ENCODE peak calls at places on chromosomes 12 and 14, in four cellular contexts. Q is stimulated activated CD4-positive, alpha-beta T cell treated with anti-CD3 and anti-CD28 coated beads, Interleukin-2, amount 100 ng/mL, for 4 hours; L is AG08395; V is lower leg skin. A is an unnamed sample.

GRCh38 chr12:116736962-116737773 is 701 bp downstream of the SPRING1 start:
- DNase-seq in Q (no peak), L (peak; percentile 18), V (no peak), A (no peak)

GRCh38 chr14:58832010-58832409 is 194.2 kb downstream of the DACT1 start:
- DNase-seq in L (no peak), V (no peak), Q (no peak), A (no peak)

GRCh38 chr12:1498199-1498740 is 96.1 kb downstream of the FBXL14 start:
- DNase-seq in L (no peak), V (no peak), Q (no peak), A (no peak)

GRCh38 chr12:115785548-115785947 is 491.9 kb downstream of the MED13L start:
- DNase-seq in Q (no peak), V (no peak), L (no peak), A (no peak)

GRCh38 chr12:77062846-77063461 is 2.4 kb downstream of the E2F7 start:
- DNase-seq in L (no peak), Q (no peak), V (no peak), A (peak; percentile 64)

GRCh38 chr14:104039214-104039613 is 46.3 kb upstream of the ASPG start:
- DNase-seq in V (no peak), Q (no peak), L (no peak), A (no peak)

GRCh38 chr14:102532204-102532658 is 22.7 kb upstream of the ANKRD9 start:
- DNase-seq in V (no peak), Q (no peak), L (no peak), A (no peak)

GRCh38 chr12:64232201-64232600 is 10.1 kb upstream of the KICS2 start:
- DNase-seq in V (no peak), L (peak; percentile 32), Q (no peak), A (no peak)

GRCh38 chr12:25051583-25052190 is 102.8 kb upstream of the BCAT1 start:
- DNase-seq in L (no peak), Q (peak; percentile 19), V (no peak), A (no peak)

GRCh38 chr12:14327717-14328116 is 37.8 kb upstream of the ATF7IP start:
- DNase-seq in L (peak; percentile 60), Q (no peak), V (no peak), A (no peak)

GRCh38 chr12:66194122-66194521 is 5.1 kb downstream of the IRAK3 start:
- DNase-seq in V (no peak), Q (no peak), L (no peak), A (no peak)

GRCh38 chr14:43003845-43004244 is 1397.2 kb downstream of the LRFN5 start:
- DNase-seq in L (no peak), Q (no peak), V (no peak), A (no peak)

GRCh38 chr12:75722714-75723200 is 211.3 kb upstream of the KRR1 start:
- DNase-seq in V (no peak), Q (peak; percentile 41), L (peak; percentile 79), A (no peak)

GRCh38 chr12:26128180-26128579 is 3.3 kb upstream of the BHLHE41 start:
- DNase-seq in V (no peak), Q (no peak), L (peak; percentile 13), A (no peak)

GRCh38 chr12:57940052-57940914 is 1.1 kb upstream of the ATP23 start:
- DNase-seq in L (no peak), V (no peak), Q (no peak), A (no peak)

A was measured in Panc1.